ENCODE peak calls at places on chromosomes 11 and 22, in eight cellular contexts. L is cardiac muscle cell, U is adrenal gland, O is dorsolateral prefrontal cortex, T is IMR-90, C is H1, Y is colonic mucosa, P is pancreas. A is an unnamed sample.

GRCh38 chr22:37079668-37080171 is 28.2 kb downstream of the KCTD17 start:
- DNase-seq in L (no peak), U (no peak), O (no peak), T (peak; percentile 76), C (no peak), Y (no peak), P (no peak), A (no peak)

GRCh38 chr22:49062155-49063039 is 765.3 kb downstream of the BRD1 start:
- DNase-seq in L (no peak), U (no peak), O (no peak), T (no peak), C (no peak), Y (no peak), P (peak; percentile 74), A (no peak)

GRCh38 chr22:42399315-42400271 is 32.6 kb downstream of the NFAM1 start:
- DNase-seq in L (peak; percentile 92), U (peak; percentile 87), O (no peak), T (no peak), C (no peak), Y (peak; percentile 36), P (no peak), A (no peak)

GRCh38 chr11:75100314-75100713 is 3.6 kb upstream of the OR2AT4 start:
- DNase-seq in L (no peak), U (no peak), O (no peak), T (peak; percentile 81), C (no peak), Y (no peak), P (no peak), A (no peak)

GRCh38 chr11:130868087-130868486 is 48.2 kb downstream of the SNX19 start:
- DNase-seq in L (no peak), U (no peak), O (no peak), T (no peak), C (no peak), Y (no peak), P (no peak), A (no peak)

GRCh38 chr11:122307480-122308085 is 191.6 kb upstream of the BLID start:
- DNase-seq in L (no peak), U (no peak), O (no peak), T (no peak), C (no peak), Y (no peak), P (no peak), A (no peak)

GRCh38 chr11:33655842-33656600 is 44.6 kb downstream of the C11orf91 start:
- DNase-seq in L (no peak), U (peak; percentile 18), O (no peak), T (no peak), C (peak; percentile 22), Y (no peak), P (no peak), A (no peak)

GRCh38 chr11:101345891-101346290 is 216.3 kb upstream of the PGR start:
- DNase-seq in L (no peak), U (no peak), O (no peak), T (no peak), C (no peak), Y (no peak), P (no peak), A (no peak)

DNA sequence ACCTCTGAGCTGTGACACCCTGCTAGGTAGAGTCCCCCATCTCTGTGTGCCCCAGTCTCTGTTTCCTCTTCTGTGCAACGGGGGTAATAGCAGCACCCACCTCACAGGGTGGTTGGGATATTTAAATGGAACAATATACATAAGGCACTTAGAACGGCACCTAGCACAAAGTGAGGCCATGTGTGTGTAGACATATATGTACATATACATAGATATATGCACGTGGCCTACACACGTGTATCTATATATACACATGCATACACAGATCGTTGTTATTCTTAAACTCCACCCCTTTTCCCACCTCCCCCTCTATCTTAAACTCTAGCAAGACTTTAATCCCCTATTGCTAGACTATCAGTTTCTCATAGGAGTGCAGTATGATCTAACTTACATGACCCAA is 2.4 kb downstream of the WNT11 start:
- DNase-seq in L (no peak), U (no peak), O (no peak), T (no peak), C (no peak), Y (no peak), P (no peak), A (no peak)
- H3K27me3 ChIP-seq in L (no peaks in the 10 kb centered on the region), U (no peaks in the 10 kb centered on the region), O (no peaks in the 10 kb centered on the region), T (peaks cover 77% of the 10 kb centered on the region), C (peaks cover 55% of the 10 kb centered on the region), Y (peaks cover 16% of the 10 kb centered on the region), P (no peaks in the 10 kb centered on the region), A (peaks cover 11% of the 10 kb centered on the region)

GRCh38 chr22:47452184-47452583 is 689.7 kb downstream of the TBC1D22A start:
- DNase-seq in L (no peak), U (no peak), O (no peak), T (no peak), C (no peak), Y (no peak), P (no peak), A (no peak)
- TF ChIP-seq CTCF in L (no peak), U (no peak), O (peak; percentile 24), T (no peak), C (peak; percentile 12), Y (no peak), P (no peak), A (peak; percentile 10)

GRCh38 chr11:118612378-118612777 is 5.0 kb downstream of the PHLDB1 start:
- DNase-seq in L (no peak), U (peak; percentile 73), O (peak; percentile 26), T (peak; percentile 23), C (no peak), Y (no peak), P (peak; percentile 53), A (no peak)

GRCh38 chr11:118615282-118615979 is 8.0 kb downstream of the PHLDB1 start:
- DNase-seq in L (peak; percentile 84), U (no peak), O (peak; percentile 14), T (no peak), C (peak; percentile 80), Y (no peak), P (peak; percentile 20), A (no peak)

GRCh38 chr11:118615996-118616395 is 8.6 kb downstream of the PHLDB1 start:
- DNase-seq in L (no peak), U (no peak), O (peak; percentile 22), T (no peak), C (peak; percentile 70), Y (no peak), P (peak; percentile 30), A (no peak)

GRCh38 chr11:118610773-118611432 is 3.5 kb downstream of the PHLDB1 start:
- DNase-seq in L (peak; percentile 86), U (peak; percentile 92), O (peak; percentile 77), T (peak; percentile 66), C (peak; percentile 98), Y (peak; percentile 87), P (peak; percentile 98), A (no peak)

GRCh38 chr11:118614511-118614910 is 7.1 kb downstream of the PHLDB1 start:
- DNase-seq in L (no peak), U (no peak), O (peak; percentile 8), T (no peak), C (peak; percentile 46), Y (no peak), P (peak; percentile 20), A (no peak)
- H3K27me3 ChIP-seq in L (peaks cover 20% of the 10 kb centered on the region), U (no peaks in the 10 kb centered on the region), O (no peaks in the 10 kb centered on the region), T (no peaks in the 10 kb centered on the region), C (peaks cover 21% of the 10 kb centered on the region), Y (peaks cover 9% of the 10 kb centered on the region), P (no peaks in the 10 kb centered on the region), A (no peaks in the 10 kb centered on the region)

GRCh38 chr11:35711173-35711910 is 48.8 kb downstream of the TRIM44 start:
- DNase-seq in L (no peak), U (no peak), O (no peak), T (no peak), C (no peak), Y (no peak), P (no peak), A (no peak)
- TF ChIP-seq CTCF in L (no peak), U (peak; percentile 32), O (peak; percentile 34), T (peak; percentile 10), C (no peak), Y (no peak), P (no peak), A (no peak)

GRCh38 chr11:118167906-118168305 is 8.5 kb downstream of the SCN2B start:
- DNase-seq in L (no peak), U (no peak), O (no peak), T (no peak), C (no peak), Y (no peak), P (no peak), A (no peak)
- H3K27me3 ChIP-seq in L (peaks cover 79% of the 10 kb centered on the region), U (peaks cover 3% of the 10 kb centered on the region), O (no peaks in the 10 kb centered on the region), T (peaks cover 20% of the 10 kb centered on the region), C (peaks cover 66% of the 10 kb centered on the region), Y (no peaks in the 10 kb centered on the region), P (no peaks in the 10 kb centered on the region), A (no peaks in the 10 kb centered on the region)

DNA sequence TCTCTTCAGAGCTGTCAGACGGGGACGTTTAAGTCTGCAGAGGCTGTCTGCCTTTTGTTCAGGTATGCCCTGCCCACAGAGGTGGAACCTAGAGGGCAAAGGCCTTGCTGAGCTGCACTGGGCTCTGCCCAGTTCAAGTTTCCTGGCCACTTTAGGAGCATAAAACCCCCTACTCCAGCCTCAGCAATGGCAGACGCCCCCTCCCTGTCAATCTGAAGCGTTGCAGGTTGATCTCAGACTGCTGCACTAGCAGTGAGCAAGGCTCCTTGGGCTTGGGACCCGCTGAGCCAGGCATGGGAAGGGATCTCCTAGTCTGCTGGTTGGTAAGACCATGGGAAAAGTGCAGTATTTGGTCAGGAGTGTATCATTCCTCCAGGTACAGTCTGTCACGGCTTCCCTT is 66.6 kb upstream of the TP53I11 start:
- DNase-seq in L (peak; percentile 24), U (no peak), O (no peak), T (no peak), C (peak; percentile 65), Y (no peak), P (no peak), A (no peak)
- TF ChIP-seq CTCF in L (peak; percentile 9), U (no peak), O (no peak), T (no peak), C (peak; percentile 74), Y (no peak), P (no peak), A (no peak)

GRCh38 chr11:73190557-73190885 is 27.6 kb upstream of the P2RY2 start:
- DNase-seq in L (no peak), U (no peak), O (no peak), T (no peak), C (no peak), Y (no peak), P (no peak), A (no peak)
- H3K27me3 ChIP-seq in L (no peaks in the 10 kb centered on the region), U (no peaks in the 10 kb centered on the region), O (no peaks in the 10 kb centered on the region), T (peaks cover 7% of the 10 kb centered on the region), C (no peaks in the 10 kb centered on the region), Y (no peaks in the 10 kb centered on the region), P (no peaks in the 10 kb centered on the region), A (no peaks in the 10 kb centered on the region)

DNA sequence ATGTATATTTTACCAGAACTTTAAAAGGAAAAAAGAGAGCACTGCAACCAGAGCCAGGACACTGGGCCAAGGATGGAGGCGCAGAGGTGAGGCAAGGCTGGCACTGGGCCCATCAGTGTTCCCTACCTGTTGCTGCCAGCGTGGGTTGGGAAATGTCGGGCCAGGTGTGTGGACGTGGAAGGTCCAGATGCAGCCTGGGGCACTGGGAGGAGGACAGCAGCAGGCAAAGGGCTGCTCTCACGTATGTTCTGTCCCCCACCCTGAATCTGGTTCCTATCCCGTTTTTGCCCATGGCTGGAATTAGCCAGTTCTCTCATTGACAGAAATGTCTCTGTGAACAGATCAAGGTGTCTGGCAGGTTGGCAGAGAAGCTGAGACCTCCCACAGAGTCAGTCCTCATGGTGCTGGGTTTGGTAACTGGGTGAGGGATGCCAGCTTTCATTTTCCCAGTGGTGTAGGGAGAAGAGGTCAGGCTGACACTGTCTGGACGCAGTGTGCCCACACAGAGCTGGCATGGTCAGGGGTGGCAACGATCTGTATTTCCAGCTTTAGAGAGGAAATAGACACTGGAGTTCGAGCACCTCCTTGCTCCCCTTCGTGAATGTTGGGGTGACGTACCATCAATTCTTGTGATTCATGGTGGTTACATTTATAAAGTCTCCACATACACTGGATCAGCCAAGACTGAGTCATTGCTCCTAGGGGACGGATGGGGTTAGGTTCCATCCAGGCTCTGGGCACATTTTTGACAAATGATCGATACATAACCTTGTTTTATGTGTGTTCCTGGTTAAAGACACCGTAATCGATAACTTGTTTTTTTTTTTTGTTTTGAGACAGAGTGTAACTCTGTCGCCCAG is 4.3 kb upstream of the PNPLA3 start:
- DNase-seq in L (no peak), U (no peak), O (no peak), T (peak; percentile 51), C (no peak), Y (no peak), P (no peak), A (no peak)
- TF ChIP-seq CTCF in L (no peak), U (no peak), O (no peak), T (no peak), C (no peak), Y (no peak), P (no peak), A (no peak)